ENCODE peak calls at places on chromosome 16, in five cellular contexts. M is endothelial cell of umbilical vein; I is HAP-1; S is mucosa of descending colon; J is CD8-positive, alpha-beta T cell. D is an unnamed sample.

GRCh38 chr16:68069511-68070248 is 15.5 kb upstream of the NFATC3 start:
- DNase-seq in J (no peak), I (no peak), S (peak; percentile 82), M (no peak), D (no peak)

GRCh38 chr16:85398688-85399582 is 214.2 kb upstream of the GSE1 start:
- DNase-seq in S (peak; percentile 2), I (no peak), J (no peak), M (no peak), D (no peak)

GRCh38 chr16:64892843-64893242 is 229.0 kb downstream of the CDH11 start:
- DNase-seq in I (no peak), S (no peak), M (peak; percentile 9), J (no peak), D (no peak)

GRCh38 chr16:85897384-85897783 is 1.6 kb upstream of the IRF8 start:
- DNase-seq in M (no peak), S (no peak), J (no peak), I (no peak), D (no peak)

GRCh38 chr16:1057252-1057932 is 15.2 kb upstream of the SSTR5 start:
- DNase-seq in I (peak; percentile 83), M (peak; percentile 16), S (peak; percentile 63), J (peak; percentile 80), D (no peak)

GRCh38 chr16:12573300-12573699 is 230.4 kb downstream of the CPPED1 start:
- DNase-seq in I (no peak), J (no peak), S (peak; percentile 23), M (no peak), D (no peak)

GRCh38 chr16:10181196-10182162 is 749 bp downstream of the GRIN2A start:
- DNase-seq in I (peak; percentile 67), J (no peak), S (peak; percentile 56), M (peak; percentile 35), D (peak; percentile 60)

GRCh38 chr16:50490828-50491227 is 57.4 kb upstream of the NKD1 start:
- DNase-seq in I (no peak), M (no peak), J (no peak), S (no peak), D (no peak)

GRCh38 chr16:20918486-20919239 is 18.1 kb downstream of the LYRM1 start:
- DNase-seq in M (no peak), I (peak; percentile 64), J (no peak), S (no peak), D (peak; percentile 71)

GRCh38 chr16:23597003-23597756 is 1.1 kb upstream of the NDUFAB1 start:
- DNase-seq in M (peak; percentile 21), I (peak; percentile 82), S (peak; percentile 11), J (no peak), D (no peak)

GRCh38 chr16:86927699-86928098 is 349.4 kb downstream of the FOXL1 start:
- DNase-seq in M (no peak), S (no peak), J (no peak), I (no peak), D (no peak)

GRCh38 chr16:72458035-72458434 is 286.1 kb upstream of the PMFBP1 start:
- DNase-seq in S (no peak), J (no peak), M (no peak), I (no peak), D (no peak)

DNA sequence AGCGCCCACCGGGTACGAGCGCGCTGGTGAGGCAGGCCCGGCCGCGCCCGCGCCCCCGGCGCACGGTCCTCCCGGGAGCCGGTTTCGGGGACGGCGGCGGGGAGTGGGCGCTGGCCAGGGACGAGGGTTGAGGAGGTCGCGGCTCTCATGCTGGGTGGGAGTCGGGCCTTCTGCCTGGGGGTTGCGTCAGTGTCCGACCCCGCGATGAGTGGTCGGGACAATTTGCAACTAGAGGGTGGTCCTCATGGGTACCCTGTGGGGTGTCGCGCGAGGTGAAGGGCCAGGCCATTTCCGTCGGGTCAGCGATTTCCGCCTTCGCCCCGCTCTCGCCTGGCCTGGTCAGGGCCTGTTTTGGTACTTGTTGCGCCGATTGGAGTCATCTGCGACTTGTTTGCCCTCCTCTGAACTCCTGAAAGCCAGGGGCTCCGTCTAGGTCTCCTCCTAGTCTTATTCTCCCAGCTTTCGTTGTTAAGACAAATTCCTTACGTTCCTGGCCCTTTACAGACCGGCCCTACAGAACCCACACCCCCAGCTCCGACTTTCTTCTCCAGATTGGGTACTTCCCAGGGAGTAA is 14.9 kb downstream of the NAA60 start:
- DNase-seq in M (peak; percentile 37), J (no peak), S (peak; percentile 43), I (peak; percentile 45), D (no peak)
- H3K4me1 ChIP-seq in M (peaks cover 27% of the 10 kb centered on the region), J (peaks cover 42% of the 10 kb centered on the region), S (peaks cover 46% of the 10 kb centered on the region), I (peaks cover 20% of the 10 kb centered on the region), D (no peaks in the 10 kb centered on the region)

GRCh38 chr16:57533366-57533617 is 3.1 kb downstream of the CCDC102A start:
- DNase-seq in I (peak; percentile 2), M (no peak), J (no peak), S (peak; percentile 2), D (peak; percentile 14)
- H3K4me1 ChIP-seq in I (peaks cover 8% of the 10 kb centered on the region), M (peaks cover 39% of the 10 kb centered on the region), J (peaks cover 84% of the 10 kb centered on the region), S (peaks cover 13% of the 10 kb centered on the region), D (peaks cover 5% of the 10 kb centered on the region)

GRCh38 chr16:48614759-48615158 is 4.8 kb upstream of the N4BP1 start:
- DNase-seq in I (no peak), S (no peak), M (no peak), J (no peak), D (no peak)

GRCh38 chr16:48611329-48612137 is 1.6 kb upstream of the N4BP1 start:
- DNase-seq in M (no peak), S (peak; percentile 63), I (no peak), J (peak; percentile 79), D (no peak)

GRCh38 chr16:48609453-48610023 is 442 bp downstream of the N4BP1 start:
- DNase-seq in J (peak; percentile 60), I (peak; percentile 66), M (no peak), S (peak; percentile 53), D (peak; percentile 53)

GRCh38 chr16:48613061-48613957 is 3.3 kb upstream of the N4BP1 start:
- DNase-seq in I (no peak), J (peak; percentile 75), S (peak; percentile 65), M (no peak), D (no peak)

DNA sequence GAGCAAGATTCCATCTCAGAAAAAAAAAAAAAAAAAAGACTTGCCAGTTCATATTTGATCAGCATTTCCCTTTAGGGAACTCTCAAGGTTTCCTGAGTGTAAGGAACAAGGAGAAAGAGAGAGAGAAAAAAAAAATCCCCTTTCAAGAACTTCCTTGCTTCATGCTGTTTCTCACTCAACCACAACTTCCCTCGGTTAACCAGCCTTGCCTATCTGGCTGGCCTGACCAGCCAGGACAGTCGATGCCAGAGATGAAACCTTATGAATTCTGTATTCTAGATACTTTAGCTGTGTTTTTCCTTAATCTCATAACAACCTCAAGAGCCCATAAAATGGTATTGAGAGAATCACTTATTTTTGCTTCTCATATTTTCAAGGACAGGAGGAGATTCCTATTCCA is 2.6 kb upstream of the N4BP1 start:
- DNase-seq in I (no peak), S (no peak), M (no peak), J (no peak), D (no peak)
- H3K4me1 ChIP-seq in I (peaks cover 11% of the 10 kb centered on the region), S (peaks cover 25% of the 10 kb centered on the region), M (peaks cover 5% of the 10 kb centered on the region), J (peaks cover 51% of the 10 kb centered on the region), D (peaks cover 7% of the 10 kb centered on the region)

GRCh38 chr16:89038811-89039735 is 54.6 kb upstream of the ACSF3 start:
- DNase-seq in I (no peak), S (no peak), J (no peak), M (no peak), D (no peak)

GRCh38 chr16:89035698-89036570 is 57.7 kb upstream of the ACSF3 start:
- DNase-seq in I (no peak), M (no peak), J (no peak), S (no peak), D (no peak)

GRCh38 chr16:89036776-89037175 is 56.9 kb upstream of the ACSF3 start:
- DNase-seq in I (no peak), M (no peak), J (no peak), S (no peak), D (no peak)

GRCh38 chr16:89038221-89038721 is 55.4 kb upstream of the ACSF3 start:
- DNase-seq in J (no peak), M (no peak), S (no peak), I (no peak), D (no peak)

GRCh38 chr16:89037261-89038152 is 56.1 kb upstream of the ACSF3 start:
- DNase-seq in I (peak; percentile 62), M (peak; percentile 24), S (peak; percentile 42), J (no peak), D (no peak)
- H3K4me1 ChIP-seq in I (no peaks in the 10 kb centered on the region), M (no peaks in the 10 kb centered on the region), S (no peaks in the 10 kb centered on the region), J (peaks cover 19% of the 10 kb centered on the region), D (no peaks in the 10 kb centered on the region)

GRCh38 chr16:17362946-17363345 is 107.8 kb downstream of the XYLT1 start:
- DNase-seq in I (no peak), M (no peak), S (no peak), J (no peak), D (no peak)

GRCh38 chr16:17359778-17360177 is 111.0 kb downstream of the XYLT1 start:
- DNase-seq in I (no peak), S (no peak), J (peak; percentile 67), M (no peak), D (no peak)

GRCh38 chr16:17360810-17361209 is 110.0 kb downstream of the XYLT1 start:
- DNase-seq in J (no peak), S (no peak), M (no peak), I (no peak), D (no peak)

GRCh38 chr16:17364319-17365210 is 106.2 kb downstream of the XYLT1 start:
- DNase-seq in M (no peak), S (no peak), I (no peak), J (peak; percentile 66), D (peak; percentile 71)

DNA sequence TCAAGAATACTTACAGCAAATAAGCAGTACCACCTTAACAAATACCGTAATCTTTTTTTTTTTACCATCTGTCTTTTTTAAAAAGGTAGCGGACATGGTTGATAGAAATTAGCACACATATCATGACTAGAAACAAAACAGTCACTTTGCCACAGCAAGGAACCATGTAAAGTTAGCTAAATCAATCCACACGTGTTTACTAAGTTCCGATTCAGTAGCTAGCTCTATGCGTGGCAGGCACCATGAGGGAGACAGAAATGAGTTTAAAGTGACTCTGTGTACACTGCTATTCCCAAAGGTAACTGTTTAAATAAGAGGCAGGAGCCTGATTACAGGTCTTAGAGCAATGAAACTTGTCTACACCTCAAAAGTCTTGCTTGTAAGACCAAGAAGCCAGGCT is 108.6 kb downstream of the XYLT1 start:
- DNase-seq in I (no peak), M (no peak), J (no peak), S (no peak), D (no peak)
- H3K4me1 ChIP-seq in I (no peaks in the 10 kb centered on the region), M (peaks cover 24% of the 10 kb centered on the region), J (peaks cover 89% of the 10 kb centered on the region), S (peaks cover 6% of the 10 kb centered on the region), D (peaks cover 5% of the 10 kb centered on the region)

DNA sequence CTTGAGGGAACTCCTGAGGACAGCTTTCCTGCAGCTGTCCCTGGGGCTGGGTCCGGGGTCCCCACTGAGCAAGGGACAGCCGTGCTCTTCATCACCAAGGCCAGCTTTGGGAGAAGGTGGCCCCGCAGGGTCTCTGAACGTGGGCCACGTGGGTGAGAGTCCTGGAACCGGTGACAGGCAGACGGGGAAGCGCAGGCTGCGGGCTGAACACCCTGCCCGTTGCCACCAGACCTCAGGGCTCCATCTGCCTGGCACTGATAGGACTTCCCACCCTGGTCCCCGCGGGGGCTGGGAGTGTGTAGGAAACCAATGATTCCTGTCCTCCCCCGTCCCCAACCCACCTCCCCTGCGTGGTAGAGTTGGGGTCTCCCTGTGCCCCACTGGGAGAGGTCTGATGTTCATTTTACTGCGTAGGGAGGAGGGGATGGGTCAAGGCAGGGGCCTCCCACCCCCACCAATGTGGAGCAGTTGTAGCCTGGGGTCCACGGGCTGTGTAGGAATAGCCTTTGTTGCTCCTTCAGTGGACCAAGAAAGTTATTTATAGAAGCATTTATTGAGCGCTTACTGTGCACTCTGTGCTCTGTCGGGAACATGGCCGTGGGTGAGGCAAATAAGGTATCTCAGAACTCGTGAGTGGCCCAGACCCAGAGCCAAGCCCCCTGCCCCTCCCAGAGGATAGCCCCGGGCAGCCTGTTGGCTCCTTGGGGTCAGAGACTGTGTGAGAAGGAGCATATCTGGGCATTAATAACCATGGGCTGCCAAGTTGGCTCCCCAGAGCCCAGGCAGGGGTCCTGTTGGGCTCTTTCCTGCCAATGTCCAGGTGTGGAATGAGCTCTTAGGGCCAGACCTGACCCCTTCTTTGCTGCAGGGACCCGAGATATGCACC is 1.3 kb downstream of the ADGRG1 start:
- DNase-seq in S (no peak), J (no peak), M (no peak), I (no peak), D (no peak)
- H3K4me1 ChIP-seq in S (peaks cover 10% of the 10 kb centered on the region), J (peaks cover 10% of the 10 kb centered on the region), M (peaks cover 58% of the 10 kb centered on the region), I (no peaks in the 10 kb centered on the region), D (peaks cover 5% of the 10 kb centered on the region)

D was measured in uterus.